ENCODE peak calls at places on chromosome 18, in seven cellular contexts. E, I, D, Z, S, J and V are unnamed samples.

GRCh38 chr18:74540689-74541421 is 6.6 kb downstream of the CNDP1 start:
- DNase-seq in J (no peak), I (no peak), D (no peak), Z (no peak), E (no peak), S (no peak), V (peak; percentile 16)

GRCh38 chr18:35458677-35459441 is 38.9 kb downstream of the INO80C start:
- DNase-seq in E (peak; percentile 74), Z (peak; percentile 59), S (no peak), D (peak; percentile 78), J (peak; percentile 35), I (no peak), V (peak; percentile 26)

GRCh38 chr18:63683152-63683551 is 19.6 kb upstream of the SERPINB11 start:
- DNase-seq in J (no peak), S (no peak), Z (no peak), I (peak; percentile 58), E (peak; percentile 80), D (no peak), V (no peak)

GRCh38 chr18:68104036-68104435 is 587.5 kb upstream of the DSEL start:
- DNase-seq in Z (no peak), S (no peak), J (no peak), I (no peak), D (no peak), E (peak; percentile 33), V (no peak)

GRCh38 chr18:37248281-37248680 is 317.3 kb downstream of the CELF4 start:
- DNase-seq in S (peak; percentile 28), E (no peak), Z (no peak), I (no peak), D (no peak), J (no peak), V (no peak)

GRCh38 chr18:48769006-48769646 is 181.6 kb downstream of the SMAD7 start:
- DNase-seq in Z (no peak), E (no peak), S (no peak), D (no peak), I (no peak), J (no peak), V (no peak)

GRCh38 chr18:42583197-42583776 is 532.2 kb downstream of the RIT2 start:
- DNase-seq in Z (no peak), J (no peak), D (no peak), E (peak; percentile 77), S (no peak), I (no peak), V (no peak)

GRCh38 chr18:58288922-58289797 is 245.1 kb downstream of the NEDD4L start:
- DNase-seq in D (peak; percentile 16), J (no peak), Z (no peak), S (no peak), E (peak; percentile 80), I (peak; percentile 18), V (peak; percentile 38)

GRCh38 chr18:61898576-61899205 is 5.9 kb upstream of the RNF152 start:
- DNase-seq in Z (peak; percentile 92), S (no peak), E (no peak), D (no peak), J (no peak), I (no peak), V (no peak)

GRCh38 chr18:53701697-53702096 is 522.8 kb downstream of the MBD2 start:
- DNase-seq in D (no peak), E (no peak), Z (no peak), I (no peak), S (no peak), J (no peak), V (no peak)

GRCh38 chr18:6785411-6785810 is 55.9 kb downstream of the ARHGAP28 start:
- DNase-seq in E (no peak), I (no peak), J (no peak), D (no peak), S (no peak), Z (no peak), V (no peak)

GRCh38 chr18:46660955-46661749 is 4.1 kb upstream of the LOXHD1 start:
- DNase-seq in D (peak; percentile 49), J (peak; percentile 41), E (peak; percentile 40), S (no peak), I (peak; percentile 67), Z (no peak), V (peak; percentile 73)

GRCh38 chr18:48334845-48335244 is 74.3 kb downstream of the ZBTB7C start:
- DNase-seq in D (no peak), E (no peak), S (no peak), J (no peak), Z (no peak), I (no peak), V (no peak)

GRCh38 chr18:51337406-51337805 is 139.9 kb upstream of the MEX3C start:
- DNase-seq in J (no peak), Z (no peak), E (peak; percentile 59), S (no peak), D (no peak), I (no peak), V (no peak)

GRCh38 chr18:23283933-23284430 is 148.7 kb downstream of the CABLES1 start:
- DNase-seq in E (peak; percentile 79), Z (no peak), D (peak; percentile 34), J (peak; percentile 78), S (no peak), I (no peak), V (no peak)

DNA sequence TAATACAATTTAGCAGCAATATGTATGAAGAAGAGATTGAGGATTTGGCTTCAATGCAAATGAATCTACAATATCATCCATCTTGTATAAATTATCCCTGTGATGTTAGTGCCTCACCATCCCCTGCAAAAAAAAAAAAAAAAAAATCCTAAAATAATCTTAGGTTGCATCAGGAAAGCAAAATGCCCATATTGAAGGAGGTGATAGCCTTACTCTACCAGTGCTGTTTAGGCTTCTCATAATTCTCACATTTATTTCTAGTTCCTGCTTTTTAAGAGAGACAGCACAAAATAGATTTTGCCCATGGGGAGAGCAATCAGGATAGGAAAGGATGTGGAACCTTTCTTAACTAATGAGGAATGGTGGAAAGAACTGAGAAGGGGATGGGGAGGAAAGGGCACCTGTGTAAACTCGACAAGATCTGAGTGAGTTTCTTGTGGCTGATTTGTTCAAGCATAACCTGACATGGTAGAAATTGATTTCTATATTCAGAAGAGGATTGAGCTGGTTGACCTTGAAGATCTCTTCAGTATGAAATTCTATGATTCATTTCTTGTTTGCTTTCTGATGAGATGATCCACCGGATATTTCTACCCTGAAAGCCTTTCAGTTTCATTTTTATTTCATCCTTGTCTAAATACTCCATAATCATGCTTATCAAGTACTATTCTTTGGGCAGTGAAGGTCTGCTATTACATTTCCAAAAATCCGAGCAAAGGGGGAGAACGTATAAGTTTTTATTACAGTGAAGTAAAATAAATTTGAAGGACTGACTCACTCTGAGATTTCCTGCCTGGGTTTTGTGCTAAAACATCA is 391.2 kb downstream of the PTPRM start:
- DNase-seq in Z (no peak), J (no peak), E (peak; percentile 20), D (no peak), I (no peak), S (no peak), V (no peak)
- H3K4me3 ChIP-seq in Z (no peak overlapping the region), J (no peak overlapping the region), E (peak overlapping the region; percentile 1), D (peak overlapping the region; percentile 23), I (no peak overlapping the region), S (no peak overlapping the region), V (no peak overlapping the region)

GRCh38 chr18:27184115-27185024 is 738 bp downstream of the CHST9 start:
- DNase-seq in S (no peak), E (no peak), D (no peak), J (no peak), I (peak; percentile 49), Z (peak; percentile 44), V (peak; percentile 5)

GRCh38 chr18:27185897-27186296 is 789 bp upstream of the CHST9 start:
- DNase-seq in E (no peak), I (no peak), Z (no peak), J (no peak), D (no peak), S (no peak), V (no peak)

GRCh38 chr18:27185025-27185763 is at the start of gene CHST9:
- DNase-seq in S (no peak), I (peak; percentile 73), J (no peak), E (no peak), Z (peak; percentile 79), D (peak; percentile 6), V (peak; percentile 52)

GRCh38 chr18:27175914-27176313 is 9.2 kb downstream of the CHST9 start:
- DNase-seq in D (no peak), E (no peak), I (peak; percentile 54), S (no peak), J (no peak), Z (no peak), V (no peak)

GRCh38 chr18:27181726-27182125 is 3.4 kb downstream of the CHST9 start:
- DNase-seq in S (no peak), E (no peak), D (no peak), J (no peak), I (no peak), Z (no peak), V (no peak)
- H3K27me3 ChIP-seq in S (peaks cover 28% of the 10 kb centered on the region), E (no peaks in the 10 kb centered on the region), D (peaks cover 13% of the 10 kb centered on the region), J (no peaks in the 10 kb centered on the region), I (peaks cover 45% of the 10 kb centered on the region), Z (no peaks in the 10 kb centered on the region), V (no peaks in the 10 kb centered on the region)

GRCh38 chr18:79497638-79498081 is 101.9 kb downstream of the NFATC1 start:
- DNase-seq in D (no peak), S (no peak), Z (no peak), E (peak; percentile 25), I (no peak), J (no peak), V (no peak)
- H3K27ac ChIP-seq in D (no peak overlapping the region), S (no peak overlapping the region), Z (no peak overlapping the region), E (no peak overlapping the region), I (no peak overlapping the region), J (no peak overlapping the region), V (no peak overlapping the region)

GRCh38 chr18:25353080-25353479 is 1.1 kb upstream of the ZNF521 start:
- DNase-seq in Z (no peak), J (no peak), S (no peak), D (no peak), I (no peak), E (no peak), V (no peak)
- H3K4me3 ChIP-seq in Z (no peak overlapping the region), J (no peak overlapping the region), S (peak overlapping the region; percentile 48), D (peak overlapping the region; percentile 57), I (peak overlapping the region; percentile 77), E (peak overlapping the region; percentile 80), V (peak overlapping the region; percentile 58)

DNA sequence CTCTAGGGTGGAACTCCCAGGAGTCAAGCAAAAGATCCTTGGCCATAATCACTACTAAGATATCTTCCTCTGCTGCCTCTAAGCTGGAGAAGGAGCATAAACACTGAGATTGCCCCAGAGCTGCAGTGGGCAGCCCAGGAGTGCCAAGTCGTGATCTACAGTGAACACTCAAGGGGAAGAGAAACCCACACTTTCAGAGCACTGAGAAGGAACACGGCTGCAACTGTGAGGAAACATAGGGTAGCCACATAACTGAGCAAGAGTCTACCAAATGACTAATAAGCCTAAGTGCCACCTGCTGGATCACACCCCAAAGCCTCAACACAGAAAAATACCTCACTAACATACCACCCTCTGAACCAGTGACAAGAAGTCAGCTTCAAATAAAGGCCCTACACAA is 79.6 kb upstream of the RAB12 start:
- DNase-seq in E (no peak), I (no peak), J (no peak), D (no peak), Z (no peak), S (no peak), V (no peak)
- H3K27me3 ChIP-seq in E (no peaks in the 10 kb centered on the region), I (no peaks in the 10 kb centered on the region), J (no peaks in the 10 kb centered on the region), D (no peaks in the 10 kb centered on the region), Z (no peaks in the 10 kb centered on the region), S (no peaks in the 10 kb centered on the region), V (no peaks in the 10 kb centered on the region)

GRCh38 chr18:9695605-9696004 is 12.5 kb upstream of the RAB31 start:
- DNase-seq in I (no peak), E (no peak), S (no peak), D (no peak), Z (peak; percentile 38), J (no peak), V (no peak)
- H3K27ac ChIP-seq in I (no peak overlapping the region), E (no peak overlapping the region), S (no peak overlapping the region), D (no peak overlapping the region), Z (no peak overlapping the region), J (no peak overlapping the region), V (no peak overlapping the region)

GRCh38 chr18:28086530-28087172 is 90.3 kb downstream of the CDH2 start:
- DNase-seq in E (peak; percentile 87), I (peak; percentile 62), D (peak; percentile 50), S (no peak), Z (peak; percentile 58), J (peak; percentile 13), V (no peak)
- H3K4me3 ChIP-seq in E (no peak overlapping the region), I (peak overlapping the region; percentile 28), D (no peak overlapping the region), S (no peak overlapping the region), Z (no peak overlapping the region), J (no peak overlapping the region), V (no peak overlapping the region)